ENCODE peak calls at places on chromosomes 3 and 15, in six cellular contexts. One of them, this sample, is unnamed.

GRCh38 chr3:22887664-22888291 is 315.3 kb upstream of the UBE2E2 start:
- DNase-seq in small intestine: no peak
- DNase-seq in endothelial cell of umbilical vein: peak; percentile 4
- DNase-seq in left ventricle myocardium inferior: no peak
- DNase-seq in pancreas: no peak
- DNase-seq in H7: peak; percentile 1
- DNase-seq in this sample: no peak

GRCh38 chr3:46705751-46706572 is 4.8 kb downstream of the TMIE start:
- DNase-seq in small intestine: no peak
- DNase-seq in endothelial cell of umbilical vein: peak; percentile 39
- DNase-seq in left ventricle myocardium inferior: peak; percentile 13
- DNase-seq in pancreas: peak; percentile 6
- DNase-seq in H7: no peak
- DNase-seq in this sample: no peak

GRCh38 chr15:81358248-81358647 is 15.8 kb downstream of the TMC3 start:
- DNase-seq in small intestine: no peak
- DNase-seq in endothelial cell of umbilical vein: no peak
- DNase-seq in left ventricle myocardium inferior: no peak
- DNase-seq in pancreas: no peak
- DNase-seq in H7: no peak
- DNase-seq in this sample: peak; percentile 22

GRCh38 chr3:4994823-4995499 is 15.7 kb downstream of the BHLHE40 start:
- DNase-seq in small intestine: no peak
- DNase-seq in endothelial cell of umbilical vein: peak; percentile 63
- DNase-seq in left ventricle myocardium inferior: peak; percentile 74
- DNase-seq in pancreas: peak; percentile 57
- DNase-seq in H7: no peak
- DNase-seq in this sample: no peak

GRCh38 chr15:84715442-84716035 is 400 bp downstream of the SEC11A start:
- DNase-seq in small intestine: peak; percentile 38
- DNase-seq in endothelial cell of umbilical vein: peak; percentile 58
- DNase-seq in left ventricle myocardium inferior: no peak
- DNase-seq in pancreas: peak; percentile 31
- DNase-seq in H7: peak; percentile 23
- DNase-seq in this sample: no peak

GRCh38 chr15:29535952-29536351 is 266.3 kb upstream of the NSMCE3 start:
- DNase-seq in small intestine: no peak
- DNase-seq in endothelial cell of umbilical vein: no peak
- DNase-seq in left ventricle myocardium inferior: no peak
- DNase-seq in pancreas: no peak
- DNase-seq in H7: no peak
- DNase-seq in this sample: no peak

GRCh38 chr15:72050700-72051099 is 67.2 kb downstream of the MYO9A start:
- DNase-seq in small intestine: no peak
- DNase-seq in endothelial cell of umbilical vein: no peak
- DNase-seq in left ventricle myocardium inferior: no peak
- DNase-seq in pancreas: no peak
- DNase-seq in H7: no peak
- DNase-seq in this sample: no peak

GRCh38 chr3:142930510-142930909 is 33.0 kb downstream of the PAQR9 start:
- DNase-seq in small intestine: no peak
- DNase-seq in endothelial cell of umbilical vein: no peak
- DNase-seq in left ventricle myocardium inferior: no peak
- DNase-seq in pancreas: no peak
- DNase-seq in H7: no peak
- DNase-seq in this sample: no peak

GRCh38 chr3:13009946-13010315 is 63.3 kb downstream of the IQSEC1 start:
- DNase-seq in small intestine: no peak
- DNase-seq in endothelial cell of umbilical vein: no peak
- DNase-seq in left ventricle myocardium inferior: no peak
- DNase-seq in pancreas: no peak
- DNase-seq in H7: no peak
- DNase-seq in this sample: no peak

GRCh38 chr15:31366169-31366734 is 39.6 kb downstream of the KLF13 start:
- DNase-seq in small intestine: no peak
- DNase-seq in endothelial cell of umbilical vein: no peak
- DNase-seq in left ventricle myocardium inferior: peak; percentile 64
- DNase-seq in pancreas: peak; percentile 55
- DNase-seq in H7: peak; percentile 77
- DNase-seq in this sample: no peak

GRCh38 chr3:18401298-18401961 is 23.7 kb downstream of the SATB1 start:
- DNase-seq in small intestine: no peak
- DNase-seq in endothelial cell of umbilical vein: no peak
- DNase-seq in left ventricle myocardium inferior: no peak
- DNase-seq in pancreas: no peak
- DNase-seq in H7: no peak
- DNase-seq in this sample: no peak

GRCh38 chr3:39099738-39100499 is 7.5 kb downstream of the GORASP1 start:
- DNase-seq in small intestine: no peak
- DNase-seq in endothelial cell of umbilical vein: no peak
- DNase-seq in left ventricle myocardium inferior: no peak
- DNase-seq in pancreas: no peak
- DNase-seq in H7: peak; percentile 10
- DNase-seq in this sample: no peak

GRCh38 chr3:191066669-191067068 is 132.4 kb upstream of the OSTN start:
- DNase-seq in small intestine: no peak
- DNase-seq in endothelial cell of umbilical vein: peak; percentile 29
- DNase-seq in left ventricle myocardium inferior: no peak
- DNase-seq in pancreas: no peak
- DNase-seq in H7: no peak
- DNase-seq in this sample: no peak

GRCh38 chr15:53710906-53711305 is 48.6 kb downstream of the WDR72 start:
- DNase-seq in small intestine: no peak
- DNase-seq in endothelial cell of umbilical vein: no peak
- DNase-seq in left ventricle myocardium inferior: no peak
- DNase-seq in pancreas: no peak
- DNase-seq in H7: no peak
- DNase-seq in this sample: no peak

GRCh38 chr3:105353485-105354161 is 13.1 kb upstream of the ALCAM start:
- DNase-seq in small intestine: no peak
- DNase-seq in endothelial cell of umbilical vein: peak; percentile 35
- DNase-seq in left ventricle myocardium inferior: peak; percentile 20
- DNase-seq in pancreas: no peak
- DNase-seq in H7: peak; percentile 5
- DNase-seq in this sample: peak; percentile 29

GRCh38 chr3:156674046-156674910 is at the start of gene TIPARP:
- DNase-seq in small intestine: peak; percentile 99
- DNase-seq in endothelial cell of umbilical vein: peak; percentile 99
- DNase-seq in left ventricle myocardium inferior: peak; percentile 100
- DNase-seq in pancreas: peak; percentile 99
- DNase-seq in H7: peak; percentile 95
- DNase-seq in this sample: peak; percentile 99

GRCh38 chr3:195259146-195259563 is 11.8 kb downstream of the XXYLT1 start:
- DNase-seq in small intestine: no peak
- DNase-seq in endothelial cell of umbilical vein: peak; percentile 69
- DNase-seq in left ventricle myocardium inferior: no peak
- DNase-seq in pancreas: no peak
- DNase-seq in H7: no peak
- DNase-seq in this sample: no peak

GRCh38 chr15:56208641-56209155 is 35.0 kb downstream of the RFX7 start:
- DNase-seq in small intestine: no peak
- DNase-seq in endothelial cell of umbilical vein: no peak
- DNase-seq in left ventricle myocardium inferior: no peak
- DNase-seq in pancreas: no peak
- DNase-seq in H7: no peak
- DNase-seq in this sample: no peak

GRCh38 chr15:40925863-40926658 is 3.1 kb upstream of the DLL4 start:
- DNase-seq in small intestine: no peak
- DNase-seq in endothelial cell of umbilical vein: no peak
- DNase-seq in left ventricle myocardium inferior: no peak
- DNase-seq in pancreas: no peak
- DNase-seq in H7: peak; percentile 90
- DNase-seq in this sample: no peak

GRCh38 chr15:40923551-40923950 is 5.6 kb upstream of the DLL4 start:
- DNase-seq in small intestine: no peak
- DNase-seq in endothelial cell of umbilical vein: no peak
- DNase-seq in left ventricle myocardium inferior: no peak
- DNase-seq in pancreas: no peak
- DNase-seq in H7: no peak
- DNase-seq in this sample: no peak

GRCh38 chr15:40927497-40928346 is 1.4 kb upstream of the DLL4 start:
- DNase-seq in small intestine: no peak
- DNase-seq in endothelial cell of umbilical vein: no peak
- DNase-seq in left ventricle myocardium inferior: no peak
- DNase-seq in pancreas: no peak
- DNase-seq in H7: peak; percentile 87
- DNase-seq in this sample: no peak

GRCh38 chr15:40926659-40927496 is 2.3 kb upstream of the DLL4 start:
- DNase-seq in small intestine: no peak
- DNase-seq in endothelial cell of umbilical vein: no peak
- DNase-seq in left ventricle myocardium inferior: no peak
- DNase-seq in pancreas: no peak
- DNase-seq in H7: peak; percentile 72
- DNase-seq in this sample: no peak

DNA sequence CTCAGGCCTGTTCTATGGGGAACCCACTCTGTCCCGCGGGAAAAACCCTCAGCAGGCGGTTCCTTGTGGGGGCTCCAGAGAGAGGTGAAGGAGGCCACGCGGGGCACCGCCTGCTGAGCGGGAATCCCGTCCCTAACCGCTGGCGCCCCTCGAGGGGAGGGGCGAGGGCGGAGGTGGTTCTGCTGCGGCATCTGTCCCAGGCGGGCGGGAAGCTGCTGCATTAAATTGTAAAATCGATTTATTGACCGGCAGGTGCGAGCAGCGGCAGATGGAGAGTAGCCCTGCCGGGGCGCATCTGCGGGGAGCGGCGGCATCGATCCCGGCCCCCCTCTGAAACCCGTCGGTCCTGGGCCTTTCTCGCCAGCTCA is 3.7 kb upstream of the DLL4 start:
- DNase-seq in small intestine: no peak
- DNase-seq in endothelial cell of umbilical vein: no peak
- DNase-seq in left ventricle myocardium inferior: no peak
- DNase-seq in pancreas: no peak
- DNase-seq in H7: no peak
- DNase-seq in this sample: no peak
- H3K27me3 ChIP-seq in small intestine: peaks cover 4% of the 10 kb centered on the region
- H3K27me3 ChIP-seq in endothelial cell of umbilical vein: peaks cover 14% of the 10 kb centered on the region
- H3K27me3 ChIP-seq in left ventricle myocardium inferior: peaks cover 53% of the 10 kb centered on the region
- H3K27me3 ChIP-seq in pancreas: peaks cover 11% of the 10 kb centered on the region
- H3K27me3 ChIP-seq in H7: peaks cover 88% of the 10 kb centered on the region
- H3K27me3 ChIP-seq in this sample: no peaks in the 10 kb centered on the region

GRCh38 chr3:71816757-71817156 is 31.8 kb upstream of the PROK2 start:
- DNase-seq in small intestine: no peak
- DNase-seq in endothelial cell of umbilical vein: no peak
- DNase-seq in left ventricle myocardium inferior: no peak
- DNase-seq in pancreas: no peak
- DNase-seq in H7: no peak
- DNase-seq in this sample: no peak
- H3K27me3 ChIP-seq in small intestine: no peaks in the 10 kb centered on the region
- H3K27me3 ChIP-seq in endothelial cell of umbilical vein: peaks cover 2% of the 10 kb centered on the region
- H3K27me3 ChIP-seq in left ventricle myocardium inferior: no peaks in the 10 kb centered on the region
- H3K27me3 ChIP-seq in pancreas: no peaks in the 10 kb centered on the region
- H3K27me3 ChIP-seq in H7: peaks cover 33% of the 10 kb centered on the region
- H3K27me3 ChIP-seq in this sample: no peaks in the 10 kb centered on the region

DNA sequence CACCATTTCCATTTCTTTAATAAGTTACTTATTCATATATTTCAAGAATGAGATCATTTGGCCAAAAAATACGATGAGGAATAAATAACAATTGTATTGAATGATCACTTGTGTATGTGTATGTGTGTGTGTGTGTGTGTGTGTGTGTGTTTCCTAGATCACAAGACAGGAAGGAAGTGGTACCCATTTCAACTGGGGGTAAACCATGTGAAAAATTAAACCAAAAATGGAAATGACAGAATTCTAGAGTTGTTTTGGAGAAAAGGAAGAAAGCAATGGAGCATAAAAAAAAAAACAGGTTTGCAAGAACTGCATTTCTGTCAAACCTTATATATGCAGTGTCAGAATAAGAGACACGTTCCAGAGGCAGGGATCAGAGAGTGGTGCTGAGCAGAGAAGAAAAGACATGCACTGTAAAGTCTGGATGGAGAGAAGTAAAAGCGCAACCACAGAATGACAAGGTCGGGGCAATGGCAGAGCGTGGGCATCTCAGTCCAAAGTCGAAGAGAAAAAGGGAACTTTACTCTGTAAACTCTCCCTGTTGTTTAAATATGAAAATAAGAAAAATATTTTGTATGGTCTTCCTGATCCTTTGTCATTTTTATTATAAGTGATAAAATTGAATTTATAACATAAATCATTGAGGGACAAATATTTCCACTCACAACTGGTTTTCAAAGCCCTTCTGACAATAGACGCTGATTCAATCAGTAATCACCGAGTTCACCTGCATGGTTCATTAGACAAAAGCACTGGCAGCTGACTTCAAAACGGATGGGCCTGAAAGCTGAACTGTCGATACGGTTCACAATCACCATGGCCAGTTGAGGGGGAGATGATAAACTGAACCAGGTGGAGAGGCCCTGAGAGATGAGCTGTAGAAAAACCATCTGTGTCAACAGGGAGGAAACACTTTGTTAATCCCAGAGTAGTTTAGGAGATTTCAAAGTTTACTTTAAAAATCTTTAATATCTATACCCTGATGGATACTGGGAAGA is 75.4 kb downstream of the PEX5L start:
- DNase-seq in small intestine: no peak
- DNase-seq in endothelial cell of umbilical vein: no peak
- DNase-seq in left ventricle myocardium inferior: no peak
- DNase-seq in pancreas: no peak
- DNase-seq in H7: no peak
- DNase-seq in this sample: no peak
- H3K27me3 ChIP-seq in small intestine: no peaks in the 10 kb centered on the region
- H3K27me3 ChIP-seq in endothelial cell of umbilical vein: no peaks in the 10 kb centered on the region
- H3K27me3 ChIP-seq in left ventricle myocardium inferior: peaks cover 22% of the 10 kb centered on the region
- H3K27me3 ChIP-seq in pancreas: no peaks in the 10 kb centered on the region
- H3K27me3 ChIP-seq in H7: no peaks in the 10 kb centered on the region
- H3K27me3 ChIP-seq in this sample: no peaks in the 10 kb centered on the region

GRCh38 chr3:87673132-87673531 is 385.7 kb downstream of the CGGBP1 start:
- DNase-seq in small intestine: no peak
- DNase-seq in endothelial cell of umbilical vein: no peak
- DNase-seq in left ventricle myocardium inferior: no peak
- DNase-seq in pancreas: no peak
- DNase-seq in H7: no peak
- DNase-seq in this sample: no peak

GRCh38 chr3:87674397-87675161 is 384.2 kb downstream of the CGGBP1 start:
- DNase-seq in small intestine: no peak
- DNase-seq in endothelial cell of umbilical vein: no peak
- DNase-seq in left ventricle myocardium inferior: no peak
- DNase-seq in pancreas: no peak
- DNase-seq in H7: no peak
- DNase-seq in this sample: no peak
- H3K27me3 ChIP-seq in small intestine: no peaks in the 10 kb centered on the region
- H3K27me3 ChIP-seq in endothelial cell of umbilical vein: no peaks in the 10 kb centered on the region
- H3K27me3 ChIP-seq in left ventricle myocardium inferior: no peaks in the 10 kb centered on the region
- H3K27me3 ChIP-seq in pancreas: no peaks in the 10 kb centered on the region
- H3K27me3 ChIP-seq in H7: no peaks in the 10 kb centered on the region
- H3K27me3 ChIP-seq in this sample: no peaks in the 10 kb centered on the region

GRCh38 chr3:425094-425493 is 228.5 kb downstream of the CHL1 start:
- DNase-seq in small intestine: no peak
- DNase-seq in endothelial cell of umbilical vein: no peak
- DNase-seq in left ventricle myocardium inferior: no peak
- DNase-seq in pancreas: no peak
- DNase-seq in H7: no peak
- DNase-seq in this sample: no peak

GRCh38 chr3:426056-426455 is 229.5 kb downstream of the CHL1 start:
- DNase-seq in small intestine: no peak
- DNase-seq in endothelial cell of umbilical vein: no peak
- DNase-seq in left ventricle myocardium inferior: no peak
- DNase-seq in pancreas: no peak
- DNase-seq in H7: no peak
- DNase-seq in this sample: no peak

GRCh38 chr3:420584-420983 is 224.0 kb downstream of the CHL1 start:
- DNase-seq in small intestine: no peak
- DNase-seq in endothelial cell of umbilical vein: no peak
- DNase-seq in left ventricle myocardium inferior: no peak
- DNase-seq in pancreas: no peak
- DNase-seq in H7: no peak
- DNase-seq in this sample: no peak
- H3K27me3 ChIP-seq in small intestine: no peaks in the 10 kb centered on the region
- H3K27me3 ChIP-seq in endothelial cell of umbilical vein: no peaks in the 10 kb centered on the region
- H3K27me3 ChIP-seq in left ventricle myocardium inferior: no peaks in the 10 kb centered on the region
- H3K27me3 ChIP-seq in pancreas: no peaks in the 10 kb centered on the region
- H3K27me3 ChIP-seq in H7: peaks cover 23% of the 10 kb centered on the region
- H3K27me3 ChIP-seq in this sample: no peaks in the 10 kb centered on the region

This sample was measured in lung.